ENCODE peak calls at places on chromosomes 3 and 15, in five cellular contexts. M is breast epithelium; I is CD8-positive, alpha-beta T cell; V is RWPE1; O is WTC11. X is an unnamed sample.

GRCh38 chr3:71254658-71255057 is 328.9 kb downstream of the FOXP1 start:
- DNase-seq in M (no peak), I (no peak), V (no peak), O (no peak), X (no peak)

GRCh38 chr15:98562361-98562791 is 86.0 kb upstream of the IGF1R start:
- DNase-seq in M (no peak), I (no peak), V (peak; percentile 90), O (no peak), X (no peak)

GRCh38 chr3:87298111-87298718 is 21.8 kb upstream of the POU1F1 start:
- DNase-seq in M (no peak), I (no peak), V (peak; percentile 30), O (no peak), X (no peak)

GRCh38 chr3:153290278-153291015 is 128.4 kb downstream of the RAP2B start:
- DNase-seq in M (no peak), I (peak; percentile 29), V (peak; percentile 37), O (no peak), X (no peak)

GRCh38 chr15:31396881-31397560 is 70.4 kb downstream of the KLF13 start:
- DNase-seq in M (peak; percentile 80), I (no peak), V (peak; percentile 91), O (peak; percentile 96), X (peak; percentile 88)

GRCh38 chr3:127762077-127762786 is 60.1 kb downstream of the MGLL start:
- DNase-seq in M (no peak), I (no peak), V (no peak), O (no peak), X (peak; percentile 41)

GRCh38 chr3:25588441-25589103 is 76.1 kb downstream of the TOP2B start:
- DNase-seq in M (no peak), I (no peak), V (no peak), O (no peak), X (no peak)

GRCh38 chr3:45204136-45204535 is 22.0 kb downstream of the TMEM158 start:
- DNase-seq in M (no peak), I (no peak), V (no peak), O (no peak), X (no peak)

GRCh38 chr3:184082465-184082864 is 14.4 kb upstream of the HTR3E start:
- DNase-seq in M (no peak), I (no peak), V (no peak), O (no peak), X (no peak)

GRCh38 chr3:124659175-124659574 is 71.1 kb upstream of the UMPS start:
- DNase-seq in M (no peak), I (no peak), V (no peak), O (no peak), X (no peak)

GRCh38 chr3:150840733-150841515 is 64.3 kb downstream of the MINDY4B start:
- DNase-seq in M (no peak), I (no peak), V (no peak), O (no peak), X (no peak)

GRCh38 chr15:78340243-78341056 is at the start of gene CRABP1:
- DNase-seq in M (no peak), I (no peak), V (no peak), O (peak; percentile 76), X (no peak)

GRCh38 chr3:136196064-136196400 is at the start of gene MSL2:
- DNase-seq in M (peak; percentile 68), I (no peak), V (peak; percentile 61), O (no peak), X (no peak)

GRCh38 chr3:39065197-39065596 is 13.4 kb downstream of the WDR48 start:
- DNase-seq in M (no peak), I (peak; percentile 15), V (peak; percentile 1), O (peak; percentile 51), X (peak; percentile 47)

GRCh38 chr15:94467034-94467433 is 235.7 kb downstream of the MCTP2 start:
- DNase-seq in M (no peak), I (no peak), V (no peak), O (no peak), X (no peak)

GRCh38 chr3:182309120-182309519 is 484.2 kb upstream of the ATP11B start:
- DNase-seq in M (no peak), I (no peak), V (no peak), O (no peak), X (no peak)

GRCh38 chr15:86611392-86612040 is 531.8 kb downstream of the AGBL1 start:
- DNase-seq in M (no peak), I (peak; percentile 29), V (peak; percentile 75), O (no peak), X (no peak)

GRCh38 chr3:10806001-10806400 is 10.0 kb upstream of the SLC6A11 start:
- DNase-seq in M (no peak), I (no peak), V (no peak), O (no peak), X (no peak)

GRCh38 chr3:122944671-122945151 is 82.9 kb downstream of the SEMA5B start:
- DNase-seq in M (no peak), I (no peak), V (no peak), O (no peak), X (no peak)

GRCh38 chr3:58464875-58465274 is 27.0 kb upstream of the KCTD6 start:
- DNase-seq in M (no peak), I (no peak), V (no peak), O (no peak), X (no peak)

GRCh38 chr3:196122021-196122687 is 40.3 kb upstream of the TFRC start:
- DNase-seq in M (no peak), I (no peak), V (no peak), O (no peak), X (no peak)

GRCh38 chr15:60701261-60702019 is 222.5 kb upstream of the ICE2 start:
- DNase-seq in M (no peak), I (no peak), V (no peak), O (no peak), X (no peak)

GRCh38 chr3:37982351-37982750 is 8.2 kb upstream of the VILL start:
- DNase-seq in M (no peak), I (no peak), V (no peak), O (no peak), X (no peak)

GRCh38 chr3:37087870-37088269 is 86.5 kb downstream of the LRRFIP2 start:
- DNase-seq in M (no peak), I (no peak), V (no peak), O (no peak), X (no peak)

GRCh38 chr3:13796683-13797460 is 83.0 kb downstream of the WNT7A start:
- DNase-seq in M (no peak), I (no peak), V (no peak), O (no peak), X (no peak)

GRCh38 chr3:52432225-52432624 is 12.7 kb downstream of the SEMA3G start:
- DNase-seq in M (peak; percentile 40), I (no peak), V (no peak), O (no peak), X (no peak)

GRCh38 chr3:52528596-52529375 is 4.9 kb downstream of the NT5DC2 start:
- DNase-seq in M (peak; percentile 41), I (no peak), V (no peak), O (peak; percentile 15), X (no peak)

GRCh38 chr3:51874889-51875288 is 512 bp downstream of the IQCF5 start:
- DNase-seq in M (no peak), I (no peak), V (no peak), O (no peak), X (no peak)

GRCh38 chr3:26613999-26614398 is 8.6 kb upstream of the LRRC3B start:
- DNase-seq in M (no peak), I (no peak), V (no peak), O (no peak), X (no peak)
- TF ChIP-seq CTCF in M (no peak), I (no peak), V (no peak), O (no peak), X (no peak)

GRCh38 chr3:113744941-113745272 is 1.1 kb downstream of the NAA50 start:
- DNase-seq in M (no peak), I (no peak), V (no peak), O (no peak), X (no peak)
- TF ChIP-seq CTCF in M (no peak), I (no peak), V (no peak), O (no peak), X (no peak)

GRCh38 chr3:106566277-106566676 is 697.5 kb upstream of the CBLB start:
- DNase-seq in M (no peak), I (no peak), V (no peak), O (peak; percentile 12), X (no peak)
- TF ChIP-seq CTCF in M (no peak), I (no peak), V (no peak), O (no peak), X (no peak)

GRCh38 chr3:66280304-66280703 is 59.5 kb downstream of the SLC25A26 start:
- DNase-seq in M (no peak), I (no peak), V (no peak), O (no peak), X (no peak)

GRCh38 chr3:66276705-66277274 is 56.0 kb downstream of the SLC25A26 start:
- DNase-seq in M (no peak), I (peak; percentile 64), V (peak; percentile 14), O (peak; percentile 60), X (no peak)

GRCh38 chr3:66279168-66279567 is 58.4 kb downstream of the SLC25A26 start:
- DNase-seq in M (no peak), I (no peak), V (no peak), O (no peak), X (no peak)
- TF ChIP-seq CTCF in M (no peak), I (no peak), V (no peak), O (no peak), X (no peak)

GRCh38 chr15:76285241-76285825 is 25.9 kb downstream of the ETFA start:
- DNase-seq in M (no peak), I (no peak), V (peak; percentile 55), O (no peak), X (no peak)
- TF ChIP-seq CTCF in M (no peak), I (peak; percentile 61), V (peak; percentile 73), O (no peak), X (peak; percentile 54)

GRCh38 chr15:69036856-69037255 is 22.4 kb downstream of the NOX5 start:
- DNase-seq in M (no peak), I (no peak), V (no peak), O (no peak), X (no peak)

GRCh38 chr15:69034352-69034751 is 19.9 kb downstream of the NOX5 start:
- DNase-seq in M (no peak), I (no peak), V (peak; percentile 87), O (no peak), X (no peak)

GRCh38 chr15:69035205-69035917 is 20.9 kb downstream of the NOX5 start:
- DNase-seq in M (peak; percentile 75), I (no peak), V (no peak), O (peak; percentile 81), X (no peak)

GRCh38 chr15:69037482-69037881 is 23.0 kb downstream of the NOX5 start:
- DNase-seq in M (no peak), I (no peak), V (no peak), O (no peak), X (no peak)

DNA sequence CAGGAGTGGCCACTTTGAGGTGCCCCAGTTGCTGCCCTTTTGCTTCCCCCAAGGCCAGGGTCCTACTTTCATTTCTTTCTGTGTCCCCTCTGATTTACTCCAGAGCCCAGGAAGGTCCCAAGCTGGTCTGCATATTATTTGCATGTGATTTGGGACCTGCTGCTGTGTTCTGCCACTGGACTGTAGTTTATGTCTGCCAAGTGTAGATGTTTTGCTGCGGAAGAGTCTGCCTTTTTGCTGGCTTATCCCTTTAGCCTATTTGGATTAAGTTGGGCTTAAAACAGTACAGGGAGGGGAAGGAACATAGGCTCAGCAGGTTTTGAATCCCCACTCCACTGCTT is 21.4 kb downstream of the NOX5 start:
- DNase-seq in M (no peak), I (no peak), V (no peak), O (no peak), X (no peak)
- TF ChIP-seq CTCF in M (no peak), I (no peak), V (no peak), O (no peak), X (no peak)

GRCh38 chr3:101638262-101638745 is 38.6 kb downstream of the ZBTB11 start:
- DNase-seq in M (no peak), I (no peak), V (no peak), O (peak; percentile 22), X (no peak)
- TF ChIP-seq CTCF in M (no peak), I (no peak), V (no peak), O (no peak), X (no peak)